ENCODE peak calls at places on chromosomes 2 and 18, in eight cellular contexts. F is aorta, W is AG08395, K is GM10248, N is GM03348, S is T-helper 1 cell, O is fibroblast of mammary gland, D is T-helper 9 cell. H is an unnamed sample.

GRCh38 chr2:86286518-86286917 is 50.9 kb downstream of the REEP1 start:
- DNase-seq in F (no peak), W (no peak), K (no peak), N (no peak), S (no peak), O (no peak), D (no peak), H (no peak)

GRCh38 chr2:139600166-139600565 is 820.0 kb upstream of the NXPH2 start:
- DNase-seq in F (no peak), W (no peak), K (no peak), N (no peak), S (no peak), O (no peak), D (no peak), H (no peak)

GRCh38 chr2:46268986-46269385 is 28.2 kb upstream of the EPAS1 start:
- DNase-seq in F (no peak), W (peak; percentile 82), K (no peak), N (peak; percentile 51), S (no peak), O (peak; percentile 43), D (no peak), H (no peak)

GRCh38 chr2:240433973-240434727 is 1.3 kb upstream of the GPC1 start:
- DNase-seq in F (peak; percentile 88), W (peak; percentile 94), K (no peak), N (peak; percentile 93), S (no peak), O (peak; percentile 99), D (no peak), H (no peak)

GRCh38 chr18:62048279-62048678 is 138.6 kb downstream of the PIGN start:
- DNase-seq in F (no peak), W (no peak), K (no peak), N (no peak), S (no peak), O (no peak), D (no peak), H (no peak)

GRCh38 chr2:147294825-147295392 is 549.9 kb upstream of the ACVR2A start:
- DNase-seq in F (no peak), W (no peak), K (no peak), N (no peak), S (no peak), O (no peak), D (no peak), H (no peak)

GRCh38 chr2:206531996-206532543 is 88.7 kb downstream of the ADAM23 start:
- DNase-seq in F (no peak), W (no peak), K (no peak), N (peak; percentile 5), S (no peak), O (peak; percentile 43), D (no peak), H (no peak)

GRCh38 chr18:12302391-12303147 is 5.5 kb upstream of the TUBB6 start:
- DNase-seq in F (no peak), W (no peak), K (no peak), N (no peak), S (no peak), O (no peak), D (no peak), H (no peak)

GRCh38 chr2:220147186-220147585 is 519.8 kb downstream of the SLC4A3 start:
- DNase-seq in F (no peak), W (peak; percentile 39), K (no peak), N (peak; percentile 77), S (no peak), O (peak; percentile 31), D (no peak), H (no peak)

GRCh38 chr2:2868065-2868464 is 509.6 kb downstream of the EIPR1 start:
- DNase-seq in F (no peak), W (no peak), K (no peak), N (no peak), S (no peak), O (no peak), D (no peak), H (no peak)

GRCh38 chr2:141055526-141055925 is 1075.3 kb downstream of the LRP1B start:
- DNase-seq in F (no peak), W (peak; percentile 65), K (no peak), N (peak; percentile 6), S (no peak), O (peak; percentile 57), D (no peak), H (no peak)

GRCh38 chr2:220043993-220044335 is 416.5 kb downstream of the SLC4A3 start:
- DNase-seq in F (no peak), W (no peak), K (no peak), N (no peak), S (no peak), O (peak; percentile 46), D (no peak), H (no peak)

GRCh38 chr2:100783986-100784385 is 36.0 kb upstream of the NPAS2 start:
- DNase-seq in F (no peak), W (no peak), K (no peak), N (no peak), S (no peak), O (no peak), D (no peak), H (no peak)

GRCh38 chr2:60505240-60505639 is 48.2 kb downstream of the BCL11A start:
- DNase-seq in F (no peak), W (no peak), K (no peak), N (no peak), S (no peak), O (no peak), D (no peak), H (no peak)

GRCh38 chr2:42900226-42900744 is 107.9 kb upstream of the HAAO start:
- DNase-seq in F (no peak), W (no peak), K (no peak), N (no peak), S (no peak), O (no peak), D (no peak), H (no peak)

GRCh38 chr2:241818943-241819270 is 9.9 kb downstream of the NEU4 start:
- DNase-seq in F (no peak), W (no peak), K (no peak), N (no peak), S (no peak), O (no peak), D (no peak), H (no peak)

GRCh38 chr2:1848599-1848995 is 104.3 kb upstream of the PXDN start:
- DNase-seq in F (no peak), W (no peak), K (no peak), N (no peak), S (no peak), O (no peak), D (no peak), H (no peak)

GRCh38 chr2:149084924-149085795 is 46.7 kb downstream of the LYPD6B start:
- DNase-seq in F (no peak), W (peak; percentile 59), K (no peak), N (peak; percentile 58), S (no peak), O (no peak), D (no peak), H (no peak)

GRCh38 chr2:219542931-219543595 is 546 bp downstream of the CHPF start:
- DNase-seq in F (no peak), W (peak; percentile 46), K (peak; percentile 41), N (peak; percentile 71), S (peak; percentile 57), O (peak; percentile 19), D (no peak), H (no peak)

GRCh38 chr2:177579486-177580036 is 187.0 kb downstream of the AGPS start:
- DNase-seq in F (no peak), W (no peak), K (no peak), N (no peak), S (no peak), O (no peak), D (no peak), H (no peak)

GRCh38 chr18:37314534-37314933 is 251.1 kb downstream of the CELF4 start:
- DNase-seq in F (no peak), W (no peak), K (no peak), N (no peak), S (no peak), O (no peak), D (no peak), H (no peak)

GRCh38 chr18:32437080-32437834 is 33.4 kb downstream of the GAREM1 start:
- DNase-seq in F (no peak), W (no peak), K (no peak), N (no peak), S (no peak), O (no peak), D (no peak), H (no peak)

H was measured in GM06990.